ENCODE peak calls at places on chromosome 1, in five cellular contexts. B is T-helper 1 cell, X is AML-193, H is anterior cingulate cortex, U is mesothelial cell of epicardium. A is an unnamed sample.

GRCh38 chr1:58406296-58407071 is 140.0 kb downstream of the OMA1 start:
- DNase-seq in X (no peak), U (no peak), B (no peak), H (no peak), A (no peak)

GRCh38 chr1:197312163-197312562 is 44.1 kb downstream of the CRB1 start:
- DNase-seq in H (no peak), X (no peak), B (no peak), U (no peak), A (peak)

GRCh38 chr1:31712625-31713024 is 8.8 kb upstream of the COL16A1 start:
- DNase-seq in H (no peak), U (no peak), X (no peak), B (no peak), A (peak)

GRCh38 chr1:151494741-151495281 is 16.4 kb upstream of the CGN start:
- DNase-seq in X (no peak), H (no peak), U (no peak), B (no peak), A (peak)

GRCh38 chr1:202270871-202271326 is 70.8 kb downstream of the UBE2T start:
- DNase-seq in X (no peak), U (no peak), B (no peak), H (no peak), A (no peak)

GRCh38 chr1:150912623-150913022 is 13.5 kb upstream of the SETDB1 start:
- DNase-seq in X (no peak), B (no peak), U (no peak), H (no peak), A (no peak)

GRCh38 chr1:188669715-188670114 is 1807.9 kb downstream of the BRINP3 start:
- DNase-seq in H (no peak), U (no peak), B (no peak), X (no peak), A (peak)

GRCh38 chr1:167258858-167259257 is 38.2 kb downstream of the POU2F1 start:
- DNase-seq in U (no peak), B (no peak), H (no peak), X (no peak), A (no peak)

GRCh38 chr1:230833511-230833910 is 34.8 kb downstream of the C1orf198 start:
- DNase-seq in X (no peak), B (no peak), U (no peak), H (no peak), A (no peak)

GRCh38 chr1:158248122-158248521 is 6.1 kb upstream of the CD1A start:
- DNase-seq in X (peak), H (no peak), B (peak), U (no peak), A (no peak)

GRCh38 chr1:29767769-29768425 is 531.6 kb downstream of the PTPRU start:
- DNase-seq in U (no peak), X (no peak), H (no peak), B (no peak), A (no peak)

GRCh38 chr1:25030674-25031589 is 100.9 kb upstream of the RUNX3 start:
- DNase-seq in B (peak), U (no peak), H (no peak), X (no peak), A (peak)

GRCh38 chr1:181356505-181357340 is 126.6 kb upstream of the CACNA1E start:
- DNase-seq in B (no peak), X (no peak), H (no peak), U (no peak), A (no peak)